ENCODE peak calls at places on chromosomes 1 and 21, in eight cellular contexts. One of them, this sample, is unnamed.

GRCh38 chr1:152218762-152219436 is 5.1 kb downstream of the HRNR start:
- DNase-seq in aorta: peak; percentile 66
- DNase-seq in RPMI8226: no peak
- DNase-seq in NCI-H1092: no peak
- DNase-seq in iris pigment epithelial cell: no peak
- DNase-seq in 8988T: no peak
- DNase-seq in stimulated activated effector memory CD8-positive, alpha-beta T cell treated with anti-CD3 and anti-CD28 coated beads, Interleukin-12 subunit alpha, Interleukin-12 subunit beta, amount 100 ng/mL, for 72 hours: no peak
- DNase-seq in T follicular helper cell: no peak
- DNase-seq in this sample: no peak

GRCh38 chr1:225942574-225942973 is 1.6 kb upstream of the LEFTY2 start:
- DNase-seq in 8988T: no peak
- DNase-seq in stimulated activated effector memory CD8-positive, alpha-beta T cell treated with anti-CD3 and anti-CD28 coated beads, Interleukin-12 subunit alpha, Interleukin-12 subunit beta, amount 100 ng/mL, for 72 hours: no peak
- DNase-seq in NCI-H1092: no peak
- DNase-seq in aorta: peak; percentile 35
- DNase-seq in T follicular helper cell: no peak
- DNase-seq in RPMI8226: peak; percentile 94
- DNase-seq in iris pigment epithelial cell: no peak
- DNase-seq in this sample: no peak

GRCh38 chr1:160017592-160017991 is 14.2 kb downstream of the PIGM start:
- DNase-seq in NCI-H1092: no peak
- DNase-seq in RPMI8226: no peak
- DNase-seq in iris pigment epithelial cell: no peak
- DNase-seq in stimulated activated effector memory CD8-positive, alpha-beta T cell treated with anti-CD3 and anti-CD28 coated beads, Interleukin-12 subunit alpha, Interleukin-12 subunit beta, amount 100 ng/mL, for 72 hours: no peak
- DNase-seq in T follicular helper cell: no peak
- DNase-seq in aorta: no peak
- DNase-seq in 8988T: no peak
- DNase-seq in this sample: no peak

GRCh38 chr1:24021403-24022266 is 41.5 kb upstream of the SRSF10 start:
- DNase-seq in 8988T: no peak
- DNase-seq in T follicular helper cell: no peak
- DNase-seq in aorta: no peak
- DNase-seq in RPMI8226: no peak
- DNase-seq in iris pigment epithelial cell: no peak
- DNase-seq in stimulated activated effector memory CD8-positive, alpha-beta T cell treated with anti-CD3 and anti-CD28 coated beads, Interleukin-12 subunit alpha, Interleukin-12 subunit beta, amount 100 ng/mL, for 72 hours: no peak
- DNase-seq in NCI-H1092: no peak
- DNase-seq in this sample: no peak

GRCh38 chr1:192066202-192066601 is 92.1 kb upstream of the RGS18 start:
- DNase-seq in NCI-H1092: no peak
- DNase-seq in 8988T: no peak
- DNase-seq in stimulated activated effector memory CD8-positive, alpha-beta T cell treated with anti-CD3 and anti-CD28 coated beads, Interleukin-12 subunit alpha, Interleukin-12 subunit beta, amount 100 ng/mL, for 72 hours: no peak
- DNase-seq in RPMI8226: no peak
- DNase-seq in T follicular helper cell: no peak
- DNase-seq in aorta: no peak
- DNase-seq in iris pigment epithelial cell: no peak
- DNase-seq in this sample: no peak

GRCh38 chr1:6454856-6455751 is 10.9 kb downstream of the TNFRSF25 start:
- DNase-seq in aorta: no peak
- DNase-seq in RPMI8226: peak; percentile 52
- DNase-seq in 8988T: no peak
- DNase-seq in NCI-H1092: no peak
- DNase-seq in iris pigment epithelial cell: peak; percentile 25
- DNase-seq in T follicular helper cell: no peak
- DNase-seq in stimulated activated effector memory CD8-positive, alpha-beta T cell treated with anti-CD3 and anti-CD28 coated beads, Interleukin-12 subunit alpha, Interleukin-12 subunit beta, amount 100 ng/mL, for 72 hours: no peak
- DNase-seq in this sample: no peak

GRCh38 chr1:38077523-38078147 is 31.0 kb upstream of the POU3F1 start:
- DNase-seq in aorta: no peak
- DNase-seq in RPMI8226: no peak
- DNase-seq in 8988T: no peak
- DNase-seq in NCI-H1092: no peak
- DNase-seq in T follicular helper cell: no peak
- DNase-seq in stimulated activated effector memory CD8-positive, alpha-beta T cell treated with anti-CD3 and anti-CD28 coated beads, Interleukin-12 subunit alpha, Interleukin-12 subunit beta, amount 100 ng/mL, for 72 hours: no peak
- DNase-seq in iris pigment epithelial cell: no peak
- DNase-seq in this sample: no peak

GRCh38 chr21:24265987-24266386 is 1341.3 kb downstream of the MRPL39 start:
- DNase-seq in RPMI8226: no peak
- DNase-seq in T follicular helper cell: no peak
- DNase-seq in stimulated activated effector memory CD8-positive, alpha-beta T cell treated with anti-CD3 and anti-CD28 coated beads, Interleukin-12 subunit alpha, Interleukin-12 subunit beta, amount 100 ng/mL, for 72 hours: no peak
- DNase-seq in 8988T: no peak
- DNase-seq in NCI-H1092: no peak
- DNase-seq in iris pigment epithelial cell: no peak
- DNase-seq in aorta: no peak
- DNase-seq in this sample: no peak

GRCh38 chr1:31336687-31337467 is 36.0 kb downstream of the FABP3 start:
- DNase-seq in NCI-H1092: no peak
- DNase-seq in aorta: no peak
- DNase-seq in iris pigment epithelial cell: no peak
- DNase-seq in RPMI8226: no peak
- DNase-seq in 8988T: no peak
- DNase-seq in T follicular helper cell: no peak
- DNase-seq in stimulated activated effector memory CD8-positive, alpha-beta T cell treated with anti-CD3 and anti-CD28 coated beads, Interleukin-12 subunit alpha, Interleukin-12 subunit beta, amount 100 ng/mL, for 72 hours: no peak
- DNase-seq in this sample: no peak

GRCh38 chr1:109959974-109960744 is 24.4 kb upstream of the AHCYL1 start:
- DNase-seq in stimulated activated effector memory CD8-positive, alpha-beta T cell treated with anti-CD3 and anti-CD28 coated beads, Interleukin-12 subunit alpha, Interleukin-12 subunit beta, amount 100 ng/mL, for 72 hours: no peak
- DNase-seq in T follicular helper cell: no peak
- DNase-seq in aorta: no peak
- DNase-seq in 8988T: no peak
- DNase-seq in RPMI8226: no peak
- DNase-seq in iris pigment epithelial cell: peak; percentile 84
- DNase-seq in NCI-H1092: peak; percentile 57
- DNase-seq in this sample: no peak

GRCh38 chr1:30888391-30888790 is 20.2 kb downstream of the SDC3 start:
- DNase-seq in RPMI8226: peak; percentile 46
- DNase-seq in NCI-H1092: no peak
- DNase-seq in iris pigment epithelial cell: peak; percentile 86
- DNase-seq in T follicular helper cell: no peak
- DNase-seq in aorta: peak; percentile 91
- DNase-seq in stimulated activated effector memory CD8-positive, alpha-beta T cell treated with anti-CD3 and anti-CD28 coated beads, Interleukin-12 subunit alpha, Interleukin-12 subunit beta, amount 100 ng/mL, for 72 hours: no peak
- DNase-seq in 8988T: no peak
- DNase-seq in this sample: no peak

GRCh38 chr1:116119876-116120275 is 8.7 kb downstream of the MAB21L3 start:
- DNase-seq in aorta: no peak
- DNase-seq in NCI-H1092: no peak
- DNase-seq in RPMI8226: no peak
- DNase-seq in T follicular helper cell: no peak
- DNase-seq in iris pigment epithelial cell: no peak
- DNase-seq in 8988T: no peak
- DNase-seq in stimulated activated effector memory CD8-positive, alpha-beta T cell treated with anti-CD3 and anti-CD28 coated beads, Interleukin-12 subunit alpha, Interleukin-12 subunit beta, amount 100 ng/mL, for 72 hours: peak; percentile 38
- DNase-seq in this sample: no peak

GRCh38 chr1:24699628-24700027 is 45.6 kb upstream of the CLIC4 start:
- DNase-seq in T follicular helper cell: no peak
- DNase-seq in aorta: no peak
- DNase-seq in RPMI8226: no peak
- DNase-seq in 8988T: no peak
- DNase-seq in stimulated activated effector memory CD8-positive, alpha-beta T cell treated with anti-CD3 and anti-CD28 coated beads, Interleukin-12 subunit alpha, Interleukin-12 subunit beta, amount 100 ng/mL, for 72 hours: no peak
- DNase-seq in iris pigment epithelial cell: no peak
- DNase-seq in NCI-H1092: no peak
- DNase-seq in this sample: no peak

GRCh38 chr1:212600071-212600915 is 8.3 kb upstream of the ATF3 start:
- DNase-seq in NCI-H1092: no peak
- DNase-seq in 8988T: no peak
- DNase-seq in T follicular helper cell: no peak
- DNase-seq in iris pigment epithelial cell: no peak
- DNase-seq in RPMI8226: no peak
- DNase-seq in stimulated activated effector memory CD8-positive, alpha-beta T cell treated with anti-CD3 and anti-CD28 coated beads, Interleukin-12 subunit alpha, Interleukin-12 subunit beta, amount 100 ng/mL, for 72 hours: peak; percentile 46
- DNase-seq in aorta: no peak
- DNase-seq in this sample: no peak

GRCh38 chr1:228647523-228648444 is 87.5 kb upstream of the RHOU start:
- DNase-seq in 8988T: no peak
- DNase-seq in RPMI8226: peak; percentile 28
- DNase-seq in NCI-H1092: peak; percentile 56
- DNase-seq in stimulated activated effector memory CD8-positive, alpha-beta T cell treated with anti-CD3 and anti-CD28 coated beads, Interleukin-12 subunit alpha, Interleukin-12 subunit beta, amount 100 ng/mL, for 72 hours: peak; percentile 58
- DNase-seq in aorta: peak; percentile 84
- DNase-seq in iris pigment epithelial cell: peak; percentile 67
- DNase-seq in T follicular helper cell: no peak
- DNase-seq in this sample: no peak

GRCh38 chr1:232422901-232423300 is 207.0 kb downstream of the SIPA1L2 start:
- DNase-seq in RPMI8226: no peak
- DNase-seq in aorta: no peak
- DNase-seq in stimulated activated effector memory CD8-positive, alpha-beta T cell treated with anti-CD3 and anti-CD28 coated beads, Interleukin-12 subunit alpha, Interleukin-12 subunit beta, amount 100 ng/mL, for 72 hours: no peak
- DNase-seq in T follicular helper cell: no peak
- DNase-seq in 8988T: no peak
- DNase-seq in iris pigment epithelial cell: peak; percentile 48
- DNase-seq in NCI-H1092: no peak
- DNase-seq in this sample: no peak

GRCh38 chr1:222618880-222619321 is 1.0 kb downstream of the MIA3 start:
- DNase-seq in stimulated activated effector memory CD8-positive, alpha-beta T cell treated with anti-CD3 and anti-CD28 coated beads, Interleukin-12 subunit alpha, Interleukin-12 subunit beta, amount 100 ng/mL, for 72 hours: peak; percentile 52
- DNase-seq in 8988T: peak; percentile 38
- DNase-seq in aorta: peak; percentile 71
- DNase-seq in NCI-H1092: no peak
- DNase-seq in RPMI8226: peak; percentile 7
- DNase-seq in iris pigment epithelial cell: peak; percentile 47
- DNase-seq in T follicular helper cell: no peak
- DNase-seq in this sample: no peak

GRCh38 chr1:147539122-147539575 is 2.2 kb upstream of the BCL9 start:
- DNase-seq in stimulated activated effector memory CD8-positive, alpha-beta T cell treated with anti-CD3 and anti-CD28 coated beads, Interleukin-12 subunit alpha, Interleukin-12 subunit beta, amount 100 ng/mL, for 72 hours: no peak
- DNase-seq in T follicular helper cell: no peak
- DNase-seq in NCI-H1092: no peak
- DNase-seq in aorta: no peak
- DNase-seq in 8988T: no peak
- DNase-seq in RPMI8226: no peak
- DNase-seq in iris pigment epithelial cell: peak; percentile 98
- DNase-seq in this sample: no peak

GRCh38 chr1:85707267-85707989 is 805 bp downstream of the ZNHIT6 start:
- DNase-seq in RPMI8226: no peak
- DNase-seq in T follicular helper cell: no peak
- DNase-seq in iris pigment epithelial cell: peak; percentile 17
- DNase-seq in stimulated activated effector memory CD8-positive, alpha-beta T cell treated with anti-CD3 and anti-CD28 coated beads, Interleukin-12 subunit alpha, Interleukin-12 subunit beta, amount 100 ng/mL, for 72 hours: no peak
- DNase-seq in NCI-H1092: no peak
- DNase-seq in 8988T: no peak
- DNase-seq in aorta: no peak
- DNase-seq in this sample: no peak

GRCh38 chr1:30877205-30877912 is 31.2 kb downstream of the SDC3 start:
- DNase-seq in aorta: peak; percentile 91
- DNase-seq in T follicular helper cell: no peak
- DNase-seq in stimulated activated effector memory CD8-positive, alpha-beta T cell treated with anti-CD3 and anti-CD28 coated beads, Interleukin-12 subunit alpha, Interleukin-12 subunit beta, amount 100 ng/mL, for 72 hours: no peak
- DNase-seq in NCI-H1092: no peak
- DNase-seq in RPMI8226: no peak
- DNase-seq in iris pigment epithelial cell: peak; percentile 83
- DNase-seq in 8988T: no peak
- DNase-seq in this sample: no peak

GRCh38 chr1:117198097-117198496 is 12.6 kb downstream of the VTCN1 start:
- DNase-seq in NCI-H1092: no peak
- DNase-seq in iris pigment epithelial cell: no peak
- DNase-seq in stimulated activated effector memory CD8-positive, alpha-beta T cell treated with anti-CD3 and anti-CD28 coated beads, Interleukin-12 subunit alpha, Interleukin-12 subunit beta, amount 100 ng/mL, for 72 hours: no peak
- DNase-seq in 8988T: no peak
- DNase-seq in RPMI8226: no peak
- DNase-seq in T follicular helper cell: no peak
- DNase-seq in aorta: no peak
- DNase-seq in this sample: no peak

GRCh38 chr1:231357831-231358354 is 19.8 kb downstream of the SPRTN start:
- DNase-seq in iris pigment epithelial cell: peak; percentile 75
- DNase-seq in 8988T: no peak
- DNase-seq in RPMI8226: peak; percentile 70
- DNase-seq in T follicular helper cell: no peak
- DNase-seq in aorta: no peak
- DNase-seq in stimulated activated effector memory CD8-positive, alpha-beta T cell treated with anti-CD3 and anti-CD28 coated beads, Interleukin-12 subunit alpha, Interleukin-12 subunit beta, amount 100 ng/mL, for 72 hours: no peak
- DNase-seq in NCI-H1092: peak; percentile 22
- DNase-seq in this sample: peak; percentile 23

GRCh38 chr1:32759521-32759980 is 57.0 kb upstream of the SYNC start:
- DNase-seq in T follicular helper cell: no peak
- DNase-seq in NCI-H1092: no peak
- DNase-seq in RPMI8226: no peak
- DNase-seq in 8988T: no peak
- DNase-seq in iris pigment epithelial cell: no peak
- DNase-seq in aorta: no peak
- DNase-seq in stimulated activated effector memory CD8-positive, alpha-beta T cell treated with anti-CD3 and anti-CD28 coated beads, Interleukin-12 subunit alpha, Interleukin-12 subunit beta, amount 100 ng/mL, for 72 hours: no peak
- DNase-seq in this sample: no peak

GRCh38 chr1:163824490-163824889 is 502.7 kb downstream of the NUF2 start:
- DNase-seq in 8988T: no peak
- DNase-seq in aorta: no peak
- DNase-seq in stimulated activated effector memory CD8-positive, alpha-beta T cell treated with anti-CD3 and anti-CD28 coated beads, Interleukin-12 subunit alpha, Interleukin-12 subunit beta, amount 100 ng/mL, for 72 hours: no peak
- DNase-seq in NCI-H1092: no peak
- DNase-seq in T follicular helper cell: no peak
- DNase-seq in RPMI8226: no peak
- DNase-seq in iris pigment epithelial cell: peak; percentile 59
- DNase-seq in this sample: no peak

GRCh38 chr1:210092366-210092765 is 140.2 kb upstream of the SERTAD4 start:
- DNase-seq in aorta: no peak
- DNase-seq in RPMI8226: no peak
- DNase-seq in iris pigment epithelial cell: no peak
- DNase-seq in T follicular helper cell: no peak
- DNase-seq in stimulated activated effector memory CD8-positive, alpha-beta T cell treated with anti-CD3 and anti-CD28 coated beads, Interleukin-12 subunit alpha, Interleukin-12 subunit beta, amount 100 ng/mL, for 72 hours: no peak
- DNase-seq in NCI-H1092: no peak
- DNase-seq in 8988T: no peak
- DNase-seq in this sample: no peak

GRCh38 chr1:240092301-240093119 is 827 bp downstream of the FMN2 start:
- DNase-seq in 8988T: peak; percentile 24
- DNase-seq in RPMI8226: no peak
- DNase-seq in iris pigment epithelial cell: peak; percentile 82
- DNase-seq in T follicular helper cell: no peak
- DNase-seq in stimulated activated effector memory CD8-positive, alpha-beta T cell treated with anti-CD3 and anti-CD28 coated beads, Interleukin-12 subunit alpha, Interleukin-12 subunit beta, amount 100 ng/mL, for 72 hours: no peak
- DNase-seq in NCI-H1092: peak; percentile 20
- DNase-seq in aorta: peak; percentile 77
- DNase-seq in this sample: peak; percentile 25

This sample was measured in GM12891.